ENCODE peak calls at places on chromosome X, in ten cellular contexts. R is prostate gland, T is uterus, J is IMR-90, W is kidney, E is cardiac muscle cell, D is OCI-LY7, H is mucosa of descending colon, Z is left lung, L is heart right ventricle. X is an unnamed sample. For H3K4me1, the result is how much of the 10 kb centered on the place peaks cover.

GRCh38 chrX:2513120-2513664 is 12.4 kb upstream of the DHRSX start:
- DNase-seq in R (no peak), T (no peak), J (no peak), W (no peak), E (no peak), D (peak), H (no peak), Z (no peak), L (no peak), X (no peak)

GRCh38 chrX:74546984-74547383 is 67.4 kb downstream of the RLIM start:
- DNase-seq in R (no peak), T (no peak), J (no peak), W (no peak), E (no peak), D (no peak), H (no peak), Z (no peak), L (no peak), X (no peak)

GRCh38 chrX:117969782-117970181 is 146.8 kb downstream of the KLHL13 start:
- DNase-seq in R (no peak), T (no peak), J (no peak), W (no peak), E (no peak), D (no peak), H (no peak), Z (no peak), L (no peak), X (no peak)

GRCh38 chrX:318068-318738 is 393 bp downstream of the GTPBP6 start:
- DNase-seq in R (peak), T (peak), J (peak), W (peak), E (peak), D (peak), H (peak), Z (peak), L (peak), X (peak)

GRCh38 chrX:3175659-3176438 is 134.6 kb downstream of the ARSF start:
- DNase-seq in R (no peak), T (no peak), J (peak), W (no peak), E (peak), D (no peak), H (no peak), Z (no peak), L (no peak), X (no peak)

GRCh38 chrX:154695913-154696312 is 42.5 kb upstream of the CTAG2 start:
- DNase-seq in R (no peak), T (no peak), J (peak), W (no peak), E (peak), D (no peak), H (no peak), Z (no peak), L (no peak), X (no peak)

GRCh38 chrX:46574337-46574940 is 874 bp downstream of the CHST7 start:
- DNase-seq in R (no peak), T (no peak), J (no peak), W (peak), E (peak), D (peak), H (peak), Z (no peak), L (peak), X (no peak)

GRCh38 chrX:129780441-129781105 is 824 bp downstream of the SASH3 start:
- DNase-seq in R (no peak), T (no peak), J (no peak), W (peak), E (no peak), D (no peak), H (no peak), Z (no peak), L (no peak), X (no peak)

GRCh38 chrX:133412665-133413064 is 2.6 kb downstream of the GPC4 start:
- DNase-seq in R (no peak), T (no peak), J (no peak), W (no peak), E (no peak), D (no peak), H (no peak), Z (no peak), L (no peak), X (no peak)

GRCh38 chrX:12985336-12985735 is 10.4 kb downstream of the TMSB4X start:
- DNase-seq in R (no peak), T (no peak), J (no peak), W (no peak), E (no peak), D (no peak), H (no peak), Z (no peak), L (no peak), X (no peak)

GRCh38 chrX:12984629-12985303 is 9.9 kb downstream of the TMSB4X start:
- DNase-seq in R (peak), T (no peak), J (peak), W (no peak), E (peak), D (no peak), H (peak), Z (no peak), L (no peak), X (peak)

GRCh38 chrX:12979011-12979629 is 4.2 kb downstream of the TMSB4X start:
- DNase-seq in R (no peak), T (no peak), J (no peak), W (no peak), E (no peak), D (no peak), H (no peak), Z (no peak), L (no peak), X (no peak)

GRCh38 chrX:12979630-12980015 is 4.7 kb downstream of the TMSB4X start:
- DNase-seq in R (no peak), T (no peak), J (peak), W (no peak), E (no peak), D (no peak), H (no peak), Z (no peak), L (no peak), X (no peak)

GRCh38 chrX:12981880-12982279 is 7.0 kb downstream of the TMSB4X start:
- DNase-seq in R (no peak), T (no peak), J (no peak), W (no peak), E (no peak), D (no peak), H (no peak), Z (no peak), L (no peak), X (no peak)
- H3K4me1 ChIP-seq in R (under half), T (under half), J (under half), W (under half), E (under half), D (under half), H (under half), Z (under half), L (under half), X (under half)

GRCh38 chrX:108584617-108585211 is 145.1 kb downstream of the COL4A5 start:
- DNase-seq in R (no peak), T (no peak), J (no peak), W (no peak), E (peak), D (peak), H (peak), Z (no peak), L (no peak), X (no peak)
- TF ChIP-seq CTCF in R (no peak), T (no peak), J (peak), W (no peak), E (peak), D (peak), H (no peak), Z (no peak), L (no peak), X (no peak)

GRCh38 chrX:42246814-42247213 is 323.5 kb upstream of the CASK start:
- DNase-seq in R (peak), T (no peak), J (no peak), W (no peak), E (peak), D (no peak), H (no peak), Z (peak), L (no peak), X (no peak)
- H3K4me3 ChIP-seq in R (no peak), T (no peak), J (peak), W (peak), E (no peak), D (no peak), H (no peak), Z (no peak), L (peak), X (no peak)

GRCh38 chrX:65671286-65671685 is 3.8 kb downstream of the MSN start:
- DNase-seq in R (no peak), T (no peak), J (no peak), W (no peak), E (no peak), D (no peak), H (no peak), Z (no peak), L (no peak), X (no peak)

GRCh38 chrX:65668362-65669310 is 1.2 kb downstream of the MSN start:
- DNase-seq in R (peak), T (peak), J (peak), W (peak), E (peak), D (peak), H (peak), Z (peak), L (peak), X (no peak)

GRCh38 chrX:65673857-65674350 is 6.5 kb downstream of the MSN start:
- DNase-seq in R (no peak), T (no peak), J (no peak), W (no peak), E (no peak), D (no peak), H (no peak), Z (no peak), L (no peak), X (no peak)

GRCh38 chrX:65674351-65674893 is 7.0 kb downstream of the MSN start:
- DNase-seq in R (no peak), T (no peak), J (peak), W (no peak), E (no peak), D (no peak), H (no peak), Z (no peak), L (no peak), X (no peak)

DNA sequence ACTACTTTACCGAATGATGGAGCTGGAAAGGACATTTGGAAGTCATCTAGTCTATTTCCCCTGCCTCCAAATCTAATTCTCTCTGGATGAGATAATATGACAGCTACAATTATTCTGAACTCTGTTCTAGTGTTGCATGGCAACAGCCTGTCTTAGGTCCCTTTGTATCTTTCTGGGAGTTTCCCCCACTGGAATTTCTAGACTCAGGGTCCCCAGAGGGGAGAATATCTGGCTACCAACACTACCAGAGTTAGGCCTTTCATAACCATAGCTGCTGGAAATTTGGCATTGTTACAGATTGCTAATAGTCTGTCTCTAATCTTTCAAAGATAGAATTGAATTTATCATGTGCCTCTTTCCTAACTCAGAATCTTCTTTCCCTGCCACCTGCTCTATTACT is 4.5 kb downstream of the MSN start:
- DNase-seq in R (no peak), T (no peak), J (no peak), W (no peak), E (peak), D (no peak), H (no peak), Z (no peak), L (no peak), X (no peak)
- H3K4me1 ChIP-seq in R (under half), T (under half), J (under half), W (under half), E (under half), D (half or more), H (under half), Z (under half), L (under half), X (under half)

DNA sequence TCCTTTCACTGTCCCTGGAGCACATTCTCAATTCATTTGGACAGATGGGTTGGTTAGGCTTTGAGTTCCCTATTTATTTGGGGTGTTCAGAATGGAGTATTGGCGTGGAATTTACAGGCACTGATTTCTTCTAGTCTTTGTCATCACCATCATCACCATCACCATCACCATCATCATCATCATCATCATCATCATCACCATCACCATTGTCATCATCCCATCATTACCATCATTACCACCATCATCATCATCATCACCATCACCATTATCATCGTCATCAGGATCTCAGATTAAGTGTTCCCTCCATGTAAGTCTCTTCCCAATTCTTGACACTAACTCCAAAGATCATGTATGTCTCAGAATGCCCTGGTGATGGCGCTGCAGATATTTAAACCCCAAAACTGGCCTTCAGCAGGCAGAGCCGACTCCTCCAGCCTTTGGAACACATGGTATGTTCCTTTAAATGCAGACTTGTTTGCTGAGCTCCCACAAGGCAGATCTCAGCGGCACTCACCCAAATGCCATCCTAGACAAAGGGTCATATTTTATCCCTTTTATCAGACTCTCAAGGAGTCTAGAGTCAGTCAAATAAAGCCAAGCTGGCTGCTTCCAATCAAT is 19.8 kb upstream of the FAM9A start:
- DNase-seq in R (no peak), T (no peak), J (peak), W (no peak), E (peak), D (no peak), H (no peak), Z (no peak), L (no peak), X (no peak)
- TF ChIP-seq CTCF in R (no peak), T (no peak), J (peak), W (no peak), E (peak), D (no peak), H (no peak), Z (no peak), L (no peak), X (no peak)